ENCODE peak calls at places on chromosomes 5 and 9, in nine cellular contexts. B is astrocyte, N is ovary, G is BJ, C is AG09319, X is heart left ventricle, O is progenitor cell of endocrine pancreas, H is mammary epithelial cell, M is WTC11. V is an unnamed sample.

GRCh38 chr5:130528474-130528873 is 624.2 kb downstream of the CHSY3 start:
- DNase-seq in B (peak), N (no peak), G (no peak), C (no peak), X (no peak), O (no peak), H (peak), M (no peak), V (peak)

GRCh38 chr9:132748450-132748849 is 78.2 kb downstream of the GTF3C4 start:
- DNase-seq in B (no peak), N (no peak), G (no peak), C (no peak), X (no peak), O (no peak), H (no peak), M (no peak), V (no peak)

GRCh38 chr5:172733179-172733973 is 37.6 kb downstream of the DUSP1 start:
- DNase-seq in B (peak), N (peak), G (peak), C (peak), X (peak), O (no peak), H (peak), M (no peak), V (peak)

GRCh38 chr9:37938121-37938906 is 34.4 kb upstream of the SLC25A51 start:
- DNase-seq in B (peak), N (no peak), G (peak), C (peak), X (peak), O (no peak), H (peak), M (no peak), V (peak)

GRCh38 chr5:80254767-80255424 is 952 bp downstream of the SERINC5 start:
- DNase-seq in B (peak), N (no peak), G (no peak), C (no peak), X (no peak), O (no peak), H (peak), M (no peak), V (peak)

GRCh38 chr5:172890659-172891058 is 56.6 kb downstream of the ERGIC1 start:
- DNase-seq in B (no peak), N (peak), G (no peak), C (no peak), X (no peak), O (no peak), H (no peak), M (no peak), V (no peak)

GRCh38 chr5:136631176-136631575 is 265.8 kb upstream of the TRPC7 start:
- DNase-seq in B (peak), N (no peak), G (no peak), C (no peak), X (no peak), O (no peak), H (no peak), M (no peak), V (no peak)

GRCh38 chr9:14752271-14752670 is 29.7 kb upstream of the CER1 start:
- DNase-seq in B (no peak), N (no peak), G (no peak), C (no peak), X (no peak), O (no peak), H (no peak), M (no peak), V (no peak)

GRCh38 chr9:131669234-131670172 is 70.4 kb downstream of the RAPGEF1 start:
- DNase-seq in B (no peak), N (no peak), G (no peak), C (no peak), X (no peak), O (no peak), H (no peak), M (no peak), V (no peak)

GRCh38 chr9:18610956-18611355 is 137.0 kb downstream of the ADAMTSL1 start:
- DNase-seq in B (no peak), N (no peak), G (no peak), C (no peak), X (no peak), O (no peak), H (no peak), M (no peak), V (no peak)

GRCh38 chr9:8555767-8556500 is 756.4 kb upstream of the DMAC1 start:
- DNase-seq in B (no peak), N (no peak), G (no peak), C (no peak), X (no peak), O (no peak), H (no peak), M (no peak), V (no peak)

GRCh38 chr9:13716620-13717019 is 437.1 kb upstream of the MPDZ start:
- DNase-seq in B (no peak), N (no peak), G (no peak), C (no peak), X (no peak), O (no peak), H (no peak), M (no peak), V (no peak)

GRCh38 chr9:108786322-108786721 is 69.5 kb downstream of the ACTL7B start:
- DNase-seq in B (no peak), N (no peak), G (no peak), C (no peak), X (no peak), O (no peak), H (no peak), M (no peak), V (no peak)

GRCh38 chr9:18543406-18543965 is 69.5 kb downstream of the ADAMTSL1 start:
- DNase-seq in B (peak), N (no peak), G (peak), C (peak), X (no peak), O (no peak), H (peak), M (no peak), V (peak)

GRCh38 chr5:53603009-53603687 is 42.7 kb downstream of the NDUFS4 start:
- DNase-seq in B (peak), N (no peak), G (no peak), C (no peak), X (peak), O (no peak), H (no peak), M (no peak), V (no peak)

GRCh38 chr9:126154869-126155268 is 171.8 kb upstream of the MVB12B start:
- DNase-seq in B (no peak), N (no peak), G (no peak), C (no peak), X (no peak), O (no peak), H (no peak), M (no peak), V (no peak)

GRCh38 chr5:30802961-30803705 is 390.4 kb upstream of the CDH6 start:
- DNase-seq in B (peak), N (no peak), G (no peak), C (no peak), X (no peak), O (no peak), H (no peak), M (no peak), V (no peak)

DNA sequence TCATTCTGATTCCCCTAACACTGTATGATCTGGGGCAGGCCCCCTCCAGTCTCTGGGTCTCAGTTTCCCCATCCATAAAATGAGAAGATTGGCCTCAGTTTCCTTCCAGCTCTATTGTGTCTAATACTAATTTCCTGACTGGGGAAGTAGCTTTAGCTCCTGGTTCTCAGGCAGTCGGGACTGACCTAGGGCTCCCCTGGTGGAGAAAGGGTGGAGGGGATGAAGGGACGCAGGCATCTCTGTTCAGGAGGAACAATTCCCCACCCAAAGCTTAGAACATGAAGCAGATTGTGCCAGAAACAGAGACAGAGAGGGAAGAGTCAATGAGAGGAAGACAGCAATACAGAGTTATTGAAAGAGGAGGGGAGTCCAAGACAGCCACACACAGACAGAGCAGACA is 14.2 kb upstream of the PTGS1 start:
- DNase-seq in B (no peak), N (no peak), G (no peak), C (no peak), X (no peak), O (no peak), H (no peak), M (peak), V (no peak)
- TF ChIP-seq CTCF in B (peak), N (no peak), G (peak), C (peak), X (no peak), O (peak), H (peak), M (peak), V (no peak)

DNA sequence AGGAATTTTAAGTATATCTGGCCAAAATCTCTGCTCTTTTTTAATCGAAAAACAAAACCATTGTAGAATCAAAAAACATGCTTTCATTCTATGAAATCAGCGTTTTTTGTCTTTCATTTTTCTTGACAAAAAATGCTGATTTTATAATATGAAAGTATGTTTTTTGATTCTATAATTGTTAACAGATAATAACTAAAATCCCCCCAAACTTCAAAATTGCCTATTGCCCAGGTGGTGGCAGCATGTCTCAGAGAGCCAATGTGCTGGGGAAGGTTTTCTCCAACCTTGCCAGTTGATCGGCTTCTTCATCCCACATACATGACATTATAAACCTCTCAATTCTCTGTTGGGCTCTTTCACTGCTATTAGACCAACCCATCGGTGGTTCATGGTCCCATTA is 5.1 kb upstream of the SMIM15 start:
- DNase-seq in B (peak), N (no peak), G (no peak), C (no peak), X (no peak), O (no peak), H (peak), M (no peak), V (peak)
- TF ChIP-seq CTCF in B (peak), N (no peak), G (peak), C (peak), X (peak), O (peak), H (peak), M (no peak), V (peak)

GRCh38 chr5:42001673-42002072 is 76.6 kb downstream of the FBXO4 start:
- DNase-seq in B (no peak), N (no peak), G (no peak), C (no peak), X (no peak), O (no peak), H (no peak), M (no peak), V (no peak)
- TF ChIP-seq CTCF in B (no peak), N (no peak), G (no peak), C (no peak), X (no peak), O (no peak), H (no peak), M (no peak), V (no peak)

DNA sequence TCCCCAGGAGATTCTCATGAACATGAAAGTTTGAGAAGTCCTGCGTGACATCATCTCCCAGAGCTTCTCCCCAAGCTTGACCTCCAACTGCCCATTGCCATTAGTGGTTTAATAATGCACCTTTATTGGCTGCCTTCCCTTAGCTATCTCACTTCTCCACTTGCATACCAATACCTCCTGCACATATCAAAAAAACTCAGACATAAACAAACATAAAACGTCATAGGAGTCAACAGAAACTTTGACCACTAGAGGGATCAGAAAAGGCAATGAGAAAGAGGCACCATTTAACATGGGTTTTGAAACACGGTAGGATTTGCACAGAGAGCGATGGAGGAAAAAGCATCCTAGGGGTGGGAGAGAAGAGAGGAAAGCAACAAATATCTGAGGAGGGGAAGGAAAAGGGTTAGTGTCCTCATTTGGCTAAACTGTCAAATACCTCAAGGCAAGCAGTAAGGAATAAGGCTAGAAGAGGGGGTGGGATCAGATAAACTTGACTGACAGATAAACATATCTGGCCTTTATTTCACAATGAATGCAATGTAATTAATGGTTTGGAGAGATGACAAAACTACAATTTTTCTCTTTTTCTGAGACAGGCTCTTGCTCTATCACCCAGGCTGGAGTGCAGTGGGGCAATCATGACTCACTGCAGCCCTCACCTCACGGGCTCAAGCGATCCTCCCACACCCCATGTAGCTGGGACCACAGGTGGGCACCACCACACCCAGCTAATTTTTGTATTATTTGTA is 27.0 kb downstream of the GNAQ start:
- DNase-seq in B (no peak), N (no peak), G (no peak), C (no peak), X (no peak), O (no peak), H (no peak), M (no peak), V (no peak)
- TF ChIP-seq CTCF in B (peak), N (no peak), G (peak), C (no peak), X (no peak), O (peak), H (peak), M (no peak), V (peak)

DNA sequence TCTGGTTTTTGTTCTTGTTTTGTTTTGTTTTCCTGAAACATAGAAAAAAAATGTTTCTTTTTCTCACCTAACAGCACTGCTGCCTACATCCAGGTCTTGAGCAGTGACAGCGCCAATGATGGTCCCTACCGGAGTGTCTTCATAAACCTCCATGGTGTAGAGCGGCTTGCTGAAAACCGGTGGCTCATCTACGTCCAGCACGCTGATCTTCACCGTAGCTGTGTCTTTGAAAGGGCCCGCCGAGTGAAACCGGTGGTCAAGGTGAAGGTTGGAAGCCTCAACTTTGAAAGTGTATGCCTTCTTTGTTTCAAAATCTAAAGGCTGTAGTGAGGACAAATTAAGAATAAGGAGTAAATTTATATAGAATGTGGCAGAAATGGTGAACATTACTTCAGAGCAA is 1051.0 kb downstream of the CDH12 start:
- DNase-seq in B (no peak), N (no peak), G (no peak), C (no peak), X (no peak), O (no peak), H (no peak), M (no peak), V (no peak)
- TF ChIP-seq CTCF in B (no peak), N (no peak), G (no peak), C (no peak), X (no peak), O (no peak), H (no peak), M (no peak), V (no peak)

DNA sequence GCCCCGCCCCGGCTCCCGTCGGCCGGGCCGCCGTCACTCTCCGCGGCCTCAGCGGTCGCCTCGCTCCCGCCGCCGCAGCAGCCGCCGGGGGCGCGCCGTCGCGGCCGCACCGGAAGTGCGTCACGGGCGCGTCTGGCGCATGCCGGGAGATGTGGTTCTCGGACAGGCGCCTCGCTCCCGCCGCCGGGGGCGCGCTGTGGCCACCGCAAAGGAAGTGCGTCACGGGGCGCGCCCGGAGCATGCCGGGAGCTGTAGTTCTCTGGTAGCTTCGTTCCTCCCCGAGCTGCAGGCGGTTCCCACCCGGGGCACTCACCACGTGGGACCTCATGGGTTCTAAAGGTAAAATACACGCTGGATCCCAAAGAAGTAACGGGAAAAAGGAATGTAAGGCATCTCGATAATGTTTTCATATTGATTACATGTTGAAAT is at the start of gene UBAC1:
- DNase-seq in B (peak), N (peak), G (peak), C (peak), X (peak), O (peak), H (peak), M (peak), V (peak)
- TF ChIP-seq CTCF in B (no peak), N (no peak), G (peak), C (no peak), X (peak), O (peak), H (peak), M (no peak), V (no peak)

DNA sequence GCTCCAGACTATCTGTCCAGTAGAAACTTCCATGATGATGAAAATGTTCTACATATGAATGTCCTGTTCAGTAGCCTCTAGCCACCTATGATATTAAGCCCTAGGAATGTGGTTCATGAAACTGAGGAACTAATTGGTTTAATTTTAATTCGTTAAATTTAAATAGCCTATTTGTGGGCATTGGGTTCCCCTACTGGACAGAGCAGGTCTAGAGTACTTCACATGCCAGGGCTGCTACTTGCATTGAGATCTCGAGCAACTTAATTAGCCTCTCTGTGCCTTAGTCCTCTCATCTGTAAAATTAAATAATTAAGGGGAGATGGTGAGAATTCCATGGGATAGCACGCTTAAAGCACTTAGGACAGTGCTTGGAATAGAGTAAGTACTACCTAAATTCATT is 160.0 kb downstream of the PAPPA start:
- DNase-seq in B (no peak), N (no peak), G (no peak), C (no peak), X (no peak), O (no peak), H (no peak), M (no peak), V (no peak)
- TF ChIP-seq CTCF in B (peak), N (no peak), G (no peak), C (no peak), X (no peak), O (no peak), H (peak), M (no peak), V (no peak)